ENCODE peak calls at places on chromosomes 1 and 21, in four cellular contexts. N is BJ, H is IMR-90, W is retinal pigment epithelial cell. F is an unnamed sample.

GRCh38 chr1:166464333-166464732 is 297.5 kb upstream of the FAM78B start:
- DNase-seq in N (no peak), H (no peak), W (no peak), F (no peak)

GRCh38 chr1:235642021-235642942 is 7.3 kb downstream of the GNG4 start:
- DNase-seq in N (no peak), H (peak; percentile 67), W (no peak), F (peak; percentile 85)

GRCh38 chr1:219702551-219703215 is 89.8 kb upstream of the ZC3H11B start:
- DNase-seq in N (no peak), H (peak; percentile 50), W (no peak), F (no peak)

GRCh38 chr1:53344921-53345838 is 17.3 kb upstream of the LRP8 start:
- DNase-seq in N (no peak), H (no peak), W (no peak), F (no peak)

GRCh38 chr1:78627321-78627720 is 7.1 kb downstream of the IFI44L start:
- DNase-seq in N (no peak), H (peak; percentile 58), W (no peak), F (no peak)

GRCh38 chr21:46069719-46070279 is 28.1 kb upstream of the COL6A2 start:
- DNase-seq in N (no peak), H (no peak), W (no peak), F (no peak)

GRCh38 chr1:55446351-55446750 is 231.2 kb upstream of the USP24 start:
- DNase-seq in N (no peak), H (peak; percentile 54), W (no peak), F (no peak)

GRCh38 chr1:156151093-156151688 is 2.2 kb upstream of the SEMA4A start:
- DNase-seq in N (no peak), H (peak; percentile 62), W (peak; percentile 85), F (no peak)

GRCh38 chr1:94970783-94971182 is 43.9 kb upstream of the CNN3 start:
- DNase-seq in N (no peak), H (no peak), W (no peak), F (no peak)

GRCh38 chr1:235735630-235736029 is 86.0 kb upstream of the GNG4 start:
- DNase-seq in N (no peak), H (peak; percentile 67), W (no peak), F (no peak)

GRCh38 chr1:5810553-5811270 is 181.5 kb downstream of the NPHP4 start:
- DNase-seq in N (no peak), H (no peak), W (no peak), F (no peak)

GRCh38 chr1:10046356-10047085 is 13.8 kb downstream of the UBE4B start:
- DNase-seq in N (no peak), H (no peak), W (no peak), F (no peak)

GRCh38 chr1:1788646-1789431 is 10.6 kb upstream of the NADK start:
- DNase-seq in N (no peak), H (peak; percentile 42), W (no peak), F (peak; percentile 40)

GRCh38 chr21:38669186-38669585 is 136.5 kb upstream of the ETS2 start:
- DNase-seq in N (no peak), H (peak; percentile 30), W (no peak), F (no peak)

GRCh38 chr1:81208441-81208840 is 592.3 kb upstream of the ADGRL2 start:
- DNase-seq in N (no peak), H (no peak), W (no peak), F (no peak)

GRCh38 chr1:38072858-38073257 is 26.3 kb upstream of the POU3F1 start:
- DNase-seq in N (no peak), H (no peak), W (no peak), F (no peak)

GRCh38 chr21:42160111-42160949 is 58.6 kb upstream of the ABCG1 start:
- DNase-seq in N (no peak), H (no peak), W (no peak), F (peak; percentile 25)

GRCh38 chr1:174692313-174692712 is 244.5 kb downstream of the GPR52 start:
- DNase-seq in N (no peak), H (peak; percentile 68), W (peak; percentile 15), F (no peak)

GRCh38 chr1:41241748-41242644 is at the start of gene SCMH1:
- DNase-seq in N (no peak), H (peak; percentile 12), W (no peak), F (peak; percentile 67)

GRCh38 chr1:15310544-15310943 is 63.5 kb downstream of the FHAD1 start:
- DNase-seq in N (no peak), H (no peak), W (no peak), F (no peak)

GRCh38 chr21:35573472-35574389 is 486.6 kb downstream of the SETD4 start:
- DNase-seq in N (no peak), H (peak; percentile 69), W (no peak), F (no peak)

GRCh38 chr1:154534263-154534844 is 24.1 kb downstream of the UBE2Q1 start:
- DNase-seq in N (no peak), H (peak; percentile 22), W (no peak), F (no peak)

GRCh38 chr1:51927029-51927428 is 48.5 kb upstream of the NRDC start:
- DNase-seq in N (no peak), H (peak; percentile 78), W (no peak), F (no peak)

GRCh38 chr21:41616063-41616591 is 108.2 kb upstream of the TMPRSS2 start:
- DNase-seq in N (peak; percentile 94), H (peak; percentile 91), W (no peak), F (no peak)

GRCh38 chr1:181113061-181113695 is 24.7 kb downstream of the IER5 start:
- DNase-seq in N (no peak), H (peak; percentile 77), W (no peak), F (no peak)

GRCh38 chr1:83497563-83497962 is 501.4 kb downstream of the TTLL7 start:
- DNase-seq in N (no peak), H (no peak), W (no peak), F (no peak)
- TF ChIP-seq CTCF in N (peak; percentile 43), H (no peak), W (peak; percentile 60), F (no peak)

GRCh38 chr1:226625326-226625725 is 76.8 kb downstream of the STUM start:
- DNase-seq in N (no peak), H (no peak), W (no peak), F (no peak)

GRCh38 chr1:226627050-226627755 is 78.6 kb downstream of the STUM start:
- DNase-seq in N (no peak), H (no peak), W (no peak), F (no peak)

GRCh38 chr1:226627924-226628623 is 79.5 kb downstream of the STUM start:
- DNase-seq in N (no peak), H (no peak), W (no peak), F (peak; percentile 71)

GRCh38 chr1:226625832-226626576 is 77.4 kb downstream of the STUM start:
- DNase-seq in N (no peak), H (no peak), W (no peak), F (no peak)

GRCh38 chr1:226626577-226626956 is 78.0 kb downstream of the STUM start:
- DNase-seq in N (no peak), H (peak; percentile 59), W (peak; percentile 19), F (peak; percentile 89)
- TF ChIP-seq CTCF in N (peak; percentile 97), H (peak; percentile 89), W (peak; percentile 96), F (peak; percentile 99)

GRCh38 chr21:17925900-17926299 is 106.7 kb upstream of the C21orf91 start:
- DNase-seq in N (no peak), H (peak; percentile 24), W (no peak), F (no peak)
- TF ChIP-seq CTCF in N (peak; percentile 59), H (peak; percentile 48), W (peak; percentile 72), F (no peak)

GRCh38 chr1:90723561-90724108 is 6.5 kb upstream of the BARHL2 start:
- DNase-seq in N (no peak), H (no peak), W (no peak), F (peak; percentile 47)
- TF ChIP-seq CTCF in N (no peak), H (no peak), W (peak; percentile 29), F (no peak)

DNA sequence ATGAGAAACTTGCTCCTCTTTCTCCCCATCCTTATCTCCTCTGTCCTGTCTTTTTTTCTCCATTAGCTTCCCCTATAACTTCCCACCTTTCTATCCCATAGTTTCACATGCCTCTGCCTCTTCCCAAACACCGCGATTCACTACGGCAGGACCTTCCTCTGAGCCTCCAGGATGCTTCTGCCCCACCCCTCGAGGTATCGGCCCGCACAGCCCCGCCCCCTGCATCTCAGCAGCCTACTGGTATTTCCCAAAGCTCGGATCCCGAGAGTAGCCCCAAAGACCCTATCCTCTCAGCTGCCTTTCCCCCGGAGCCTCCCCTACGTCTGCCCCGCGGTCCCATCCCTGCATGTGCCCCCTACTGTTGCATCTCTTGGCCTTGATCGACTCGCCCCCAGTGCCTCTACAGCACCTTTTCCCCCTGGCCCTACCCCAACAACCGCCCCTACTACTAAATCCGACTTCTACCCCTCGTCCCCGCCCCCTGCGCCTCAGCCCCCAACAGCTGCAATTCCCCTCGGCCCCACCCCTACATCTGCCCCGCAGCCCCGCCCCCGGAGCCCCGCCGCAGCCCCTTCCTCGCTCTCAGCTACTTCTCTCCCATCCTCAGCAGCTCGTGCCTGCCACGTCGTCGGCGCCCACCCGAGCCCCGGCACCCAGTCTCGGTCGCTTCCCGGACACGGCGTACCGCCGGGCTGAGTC is 494 bp downstream of the PIAS3 start:
- DNase-seq in N (no peak), H (peak; percentile 19), W (no peak), F (peak; percentile 62)
- TF ChIP-seq CTCF in N (peak; percentile 1), H (no peak), W (peak; percentile 18), F (no peak)

GRCh38 chr1:72282271-72282656 is at the start of gene NEGR1:
- DNase-seq in N (no peak), H (peak; percentile 68), W (peak; percentile 13), F (peak; percentile 9)

GRCh38 chr1:72284084-72284397 is 1.7 kb upstream of the NEGR1 start:
- DNase-seq in N (no peak), H (no peak), W (peak; percentile 4), F (no peak)

GRCh38 chr1:72281637-72282270 is 585 bp downstream of the NEGR1 start:
- DNase-seq in N (no peak), H (peak; percentile 2), W (no peak), F (peak; percentile 6)

GRCh38 chr1:72283204-72284083 is 1.1 kb upstream of the NEGR1 start:
- DNase-seq in N (peak; percentile 43), H (peak; percentile 67), W (peak; percentile 16), F (peak; percentile 45)

DNA sequence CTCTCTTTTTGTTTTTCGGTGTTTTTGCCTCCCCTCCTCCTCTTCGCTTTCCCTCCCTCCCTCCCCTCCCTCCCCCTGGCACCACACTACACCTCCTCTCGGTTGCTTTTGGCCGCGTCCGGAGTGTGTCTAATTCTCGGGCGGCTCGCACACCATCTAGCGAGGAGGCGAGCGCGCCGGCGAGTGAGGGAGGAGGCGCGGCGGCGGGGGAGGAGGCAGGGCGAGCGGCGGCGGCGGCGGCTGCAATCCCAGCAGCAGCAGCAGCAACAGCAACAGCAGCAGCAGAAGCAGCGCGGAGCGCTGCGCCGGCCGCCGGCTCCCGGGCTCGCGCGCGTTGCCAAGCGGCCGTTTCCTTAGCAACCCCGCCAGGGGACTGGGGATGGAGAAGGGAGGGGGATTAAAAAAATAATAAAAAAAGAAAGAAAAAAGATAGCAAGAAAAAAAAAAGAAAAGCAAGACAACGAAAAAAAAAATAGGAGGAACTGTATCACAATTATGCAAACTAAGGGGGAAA is 408 bp upstream of the NEGR1 start:
- DNase-seq in N (peak; percentile 54), H (peak; percentile 89), W (peak; percentile 56), F (peak; percentile 76)
- TF ChIP-seq CTCF in N (peak; percentile 22), H (no peak), W (no peak), F (peak; percentile 21)

F was measured in activated CD8-positive, alpha-beta T cell treated with anti-CD3 and anti-CD28 coated beads for 36 hours.